ENCODE peak calls at places on chromosomes 6 and 20, in five cellular contexts. One of them, this sample, is unnamed.

GRCh38 chr6:47698342-47698787 is at the start of gene ADGRF4:
- DNase-seq in HepG2: no peak
- DNase-seq in endothelial cell: no peak
- DNase-seq in uterus: peak
- DNase-seq in left lung: no peak
- DNase-seq in this sample: no peak

GRCh38 chr6:14084388-14084787 is 33.2 kb upstream of the CD83 start:
- DNase-seq in HepG2: no peak
- DNase-seq in uterus: no peak
- DNase-seq in endothelial cell: no peak
- DNase-seq in left lung: no peak
- DNase-seq in this sample: no peak

GRCh38 chr6:37624121-37624520 is 73.6 kb downstream of the MDGA1 start:
- DNase-seq in uterus: no peak
- DNase-seq in left lung: no peak
- DNase-seq in endothelial cell: no peak
- DNase-seq in HepG2: no peak
- DNase-seq in this sample: no peak

GRCh38 chr20:3973705-3974104 is 41.7 kb downstream of the RNF24 start:
- DNase-seq in uterus: no peak
- DNase-seq in left lung: no peak
- DNase-seq in HepG2: no peak
- DNase-seq in endothelial cell: no peak
- DNase-seq in this sample: no peak

GRCh38 chr6:33779305-33779704 is 9.6 kb downstream of the LEMD2 start:
- DNase-seq in uterus: no peak
- DNase-seq in HepG2: no peak
- DNase-seq in left lung: no peak
- DNase-seq in endothelial cell: peak
- DNase-seq in this sample: no peak

GRCh38 chr6:7589221-7589620 is 777 bp upstream of the SNRNP48 start:
- DNase-seq in uterus: no peak
- DNase-seq in endothelial cell: no peak
- DNase-seq in left lung: no peak
- DNase-seq in HepG2: no peak
- DNase-seq in this sample: no peak

GRCh38 chr6:169806718-169807117 is 55.3 kb downstream of the ERMARD start:
- DNase-seq in uterus: no peak
- DNase-seq in left lung: no peak
- DNase-seq in HepG2: no peak
- DNase-seq in endothelial cell: no peak
- DNase-seq in this sample: peak

GRCh38 chr6:15535495-15536200 is 127.2 kb downstream of the DTNBP1 start:
- DNase-seq in HepG2: no peak
- DNase-seq in uterus: no peak
- DNase-seq in endothelial cell: no peak
- DNase-seq in left lung: no peak
- DNase-seq in this sample: no peak

GRCh38 chr6:93789532-93789931 is 370.2 kb upstream of the EPHA7 start:
- DNase-seq in uterus: no peak
- DNase-seq in endothelial cell: no peak
- DNase-seq in left lung: no peak
- DNase-seq in HepG2: no peak
- DNase-seq in this sample: no peak

GRCh38 chr6:142387997-142388815 is 86.4 kb downstream of the ADGRG6 start:
- DNase-seq in HepG2: peak
- DNase-seq in uterus: no peak
- DNase-seq in endothelial cell: no peak
- DNase-seq in left lung: no peak
- DNase-seq in this sample: no peak

GRCh38 chr20:40010483-40010882 is 678.6 kb downstream of the MAFB start:
- DNase-seq in uterus: no peak
- DNase-seq in endothelial cell: no peak
- DNase-seq in HepG2: no peak
- DNase-seq in left lung: no peak
- DNase-seq in this sample: no peak

GRCh38 chr6:36757206-36757605 is 59.6 kb downstream of the RAB44 start:
- DNase-seq in uterus: no peak
- DNase-seq in endothelial cell: no peak
- DNase-seq in left lung: no peak
- DNase-seq in HepG2: no peak
- DNase-seq in this sample: no peak

GRCh38 chr6:69584913-69585729 is 211.7 kb downstream of the LMBRD1 start:
- DNase-seq in uterus: peak
- DNase-seq in left lung: no peak
- DNase-seq in HepG2: no peak
- DNase-seq in endothelial cell: no peak
- DNase-seq in this sample: no peak

GRCh38 chr20:38757145-38757800 is 9.0 kb downstream of the ACTR5 start:
- DNase-seq in endothelial cell: peak
- DNase-seq in left lung: no peak
- DNase-seq in uterus: no peak
- DNase-seq in HepG2: no peak
- DNase-seq in this sample: no peak

GRCh38 chr6:39347906-39348585 is 25.5 kb upstream of the KCNK16 start:
- DNase-seq in endothelial cell: peak
- DNase-seq in HepG2: peak
- DNase-seq in uterus: peak
- DNase-seq in left lung: peak
- DNase-seq in this sample: peak

GRCh38 chr20:50111120-50111828 is 1.7 kb downstream of the UBE2V1 start:
- DNase-seq in HepG2: no peak
- DNase-seq in uterus: no peak
- DNase-seq in endothelial cell: no peak
- DNase-seq in left lung: no peak
- DNase-seq in this sample: no peak

GRCh38 chr6:24524801-24525200 is 30.0 kb downstream of the ALDH5A1 start:
- DNase-seq in HepG2: peak
- DNase-seq in endothelial cell: peak
- DNase-seq in uterus: no peak
- DNase-seq in left lung: no peak
- DNase-seq in this sample: no peak

GRCh38 chr6:108113557-108114519 is 39.3 kb upstream of the OSTM1 start:
- DNase-seq in endothelial cell: peak
- DNase-seq in uterus: no peak
- DNase-seq in left lung: no peak
- DNase-seq in HepG2: peak
- DNase-seq in this sample: no peak

GRCh38 chr6:156741287-156742073 is 35.7 kb upstream of the ARID1B start:
- DNase-seq in uterus: no peak
- DNase-seq in HepG2: no peak
- DNase-seq in endothelial cell: no peak
- DNase-seq in left lung: no peak
- DNase-seq in this sample: no peak

GRCh38 chr6:46329568-46329967 is 158.8 kb upstream of the ENPP5 start:
- DNase-seq in HepG2: no peak
- DNase-seq in endothelial cell: no peak
- DNase-seq in uterus: no peak
- DNase-seq in left lung: no peak
- DNase-seq in this sample: no peak

GRCh38 chr6:32666420-32667300 is at the start of gene HLA-DQB1:
- DNase-seq in HepG2: peak
- DNase-seq in left lung: no peak
- DNase-seq in uterus: no peak
- DNase-seq in endothelial cell: peak
- DNase-seq in this sample: no peak

GRCh38 chr20:62370115-62370806 is 3.1 kb upstream of the LAMA5 start:
- DNase-seq in endothelial cell: no peak
- DNase-seq in left lung: peak
- DNase-seq in uterus: no peak
- DNase-seq in HepG2: no peak
- DNase-seq in this sample: no peak

GRCh38 chr20:5353624-5354496 is 37.1 kb upstream of the PROKR2 start:
- DNase-seq in uterus: no peak
- DNase-seq in left lung: no peak
- DNase-seq in endothelial cell: no peak
- DNase-seq in HepG2: no peak
- DNase-seq in this sample: no peak

DNA sequence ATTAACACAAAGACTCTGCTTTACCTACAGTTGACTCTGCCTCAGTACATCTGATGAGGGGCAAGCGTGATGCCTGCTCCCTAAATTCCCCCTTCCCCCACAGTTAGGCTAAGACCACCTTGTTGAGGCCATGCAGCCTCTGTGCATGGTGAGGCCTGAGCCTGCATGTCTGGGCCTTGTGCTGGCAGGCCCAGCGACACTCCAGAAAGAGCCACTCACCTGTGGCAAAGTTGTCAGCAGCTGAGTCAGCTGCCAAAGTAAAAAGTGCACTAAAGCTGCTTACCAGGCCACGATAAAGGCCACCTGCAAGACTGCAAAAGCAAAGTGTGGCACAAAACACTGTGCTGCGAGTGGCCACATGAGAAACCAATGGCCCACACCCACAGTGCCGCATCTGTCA is 82.3 kb downstream of the PLEKHG1 start:
- DNase-seq in uterus: no peak
- DNase-seq in endothelial cell: no peak
- DNase-seq in HepG2: no peak
- DNase-seq in left lung: no peak
- DNase-seq in this sample: no peak
- TF ChIP-seq CTCF in uterus: no peak
- TF ChIP-seq CTCF in endothelial cell: no peak
- TF ChIP-seq CTCF in HepG2: no peak
- TF ChIP-seq CTCF in left lung: no peak
- TF ChIP-seq CTCF in this sample: no peak

DNA sequence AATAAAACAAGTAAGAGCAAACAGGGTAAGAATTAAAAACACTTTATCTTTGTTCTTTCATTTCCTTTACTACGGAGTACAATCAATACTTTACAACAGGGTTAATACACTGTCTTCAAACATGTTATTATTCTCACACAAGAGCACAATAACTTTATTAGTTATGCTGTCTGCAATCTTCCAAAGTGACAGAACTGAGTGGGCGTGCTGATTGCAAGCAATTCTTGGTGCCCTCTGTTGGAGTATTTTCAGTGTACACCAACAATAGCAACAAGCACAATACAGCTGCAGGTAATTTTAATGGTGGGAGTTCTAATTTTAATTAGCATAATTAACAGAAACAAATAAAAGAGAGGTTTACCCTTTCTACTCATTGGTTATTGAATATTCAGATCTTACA is 33.9 kb upstream of the PTPRK start:
- DNase-seq in uterus: no peak
- DNase-seq in endothelial cell: no peak
- DNase-seq in HepG2: peak
- DNase-seq in left lung: no peak
- DNase-seq in this sample: no peak
- TF ChIP-seq CTCF in uterus: no peak
- TF ChIP-seq CTCF in endothelial cell: no peak
- TF ChIP-seq CTCF in HepG2: peak
- TF ChIP-seq CTCF in left lung: no peak
- TF ChIP-seq CTCF in this sample: peak

GRCh38 chr20:59424976-59425375 is 124.6 kb downstream of the EDN3 start:
- DNase-seq in endothelial cell: no peak
- DNase-seq in left lung: no peak
- DNase-seq in HepG2: no peak
- DNase-seq in uterus: no peak
- DNase-seq in this sample: no peak

GRCh38 chr20:59425572-59425971 is 125.2 kb downstream of the EDN3 start:
- DNase-seq in uterus: no peak
- DNase-seq in left lung: no peak
- DNase-seq in HepG2: no peak
- DNase-seq in endothelial cell: no peak
- DNase-seq in this sample: no peak

GRCh38 chr20:59431014-59431413 is 130.6 kb downstream of the EDN3 start:
- DNase-seq in left lung: no peak
- DNase-seq in uterus: no peak
- DNase-seq in HepG2: no peak
- DNase-seq in endothelial cell: no peak
- DNase-seq in this sample: no peak

GRCh38 chr20:59428006-59428405 is 127.6 kb downstream of the EDN3 start:
- DNase-seq in uterus: no peak
- DNase-seq in HepG2: no peak
- DNase-seq in endothelial cell: no peak
- DNase-seq in left lung: no peak
- DNase-seq in this sample: no peak

DNA sequence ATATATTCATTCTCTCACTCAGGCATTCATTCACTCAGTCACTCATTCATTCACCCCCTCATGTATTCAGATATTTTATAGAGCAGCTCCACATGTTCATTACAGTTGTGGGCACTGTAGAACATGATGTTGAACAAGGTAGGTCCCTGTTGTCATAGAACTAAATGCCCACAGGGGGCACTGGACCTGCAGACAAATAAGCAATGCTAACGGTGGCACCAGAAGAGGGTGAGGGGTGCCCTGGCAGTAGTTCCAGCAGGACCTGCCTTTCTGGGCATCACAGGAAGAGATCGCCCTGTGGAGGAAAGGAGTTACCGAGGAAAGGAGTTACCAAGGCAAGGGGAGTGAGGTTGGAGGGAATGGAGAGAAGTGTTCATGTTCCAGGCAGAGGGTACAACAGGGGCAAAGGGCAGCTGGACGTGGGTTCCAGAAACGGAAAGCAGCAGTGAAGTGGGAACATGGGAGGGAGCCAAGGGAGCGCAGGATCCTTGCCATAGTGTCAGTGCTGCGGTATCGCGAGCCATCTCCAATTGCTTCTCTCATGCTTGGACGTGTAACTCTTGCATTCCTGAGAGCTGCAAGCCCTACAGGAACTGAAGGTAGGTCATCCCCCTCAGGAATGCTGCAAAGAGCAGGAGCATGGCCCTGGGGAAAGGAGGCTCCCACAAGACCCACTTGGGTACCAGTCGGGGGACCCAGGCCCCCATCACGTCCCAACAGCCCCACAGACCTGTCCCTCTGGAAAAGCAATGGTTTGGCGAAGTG is 128.2 kb downstream of the EDN3 start:
- DNase-seq in uterus: no peak
- DNase-seq in endothelial cell: no peak
- DNase-seq in HepG2: peak
- DNase-seq in left lung: no peak
- DNase-seq in this sample: no peak
- TF ChIP-seq CTCF in uterus: no peak
- TF ChIP-seq CTCF in endothelial cell: peak
- TF ChIP-seq CTCF in HepG2: no peak
- TF ChIP-seq CTCF in left lung: no peak
- TF ChIP-seq CTCF in this sample: peak

DNA sequence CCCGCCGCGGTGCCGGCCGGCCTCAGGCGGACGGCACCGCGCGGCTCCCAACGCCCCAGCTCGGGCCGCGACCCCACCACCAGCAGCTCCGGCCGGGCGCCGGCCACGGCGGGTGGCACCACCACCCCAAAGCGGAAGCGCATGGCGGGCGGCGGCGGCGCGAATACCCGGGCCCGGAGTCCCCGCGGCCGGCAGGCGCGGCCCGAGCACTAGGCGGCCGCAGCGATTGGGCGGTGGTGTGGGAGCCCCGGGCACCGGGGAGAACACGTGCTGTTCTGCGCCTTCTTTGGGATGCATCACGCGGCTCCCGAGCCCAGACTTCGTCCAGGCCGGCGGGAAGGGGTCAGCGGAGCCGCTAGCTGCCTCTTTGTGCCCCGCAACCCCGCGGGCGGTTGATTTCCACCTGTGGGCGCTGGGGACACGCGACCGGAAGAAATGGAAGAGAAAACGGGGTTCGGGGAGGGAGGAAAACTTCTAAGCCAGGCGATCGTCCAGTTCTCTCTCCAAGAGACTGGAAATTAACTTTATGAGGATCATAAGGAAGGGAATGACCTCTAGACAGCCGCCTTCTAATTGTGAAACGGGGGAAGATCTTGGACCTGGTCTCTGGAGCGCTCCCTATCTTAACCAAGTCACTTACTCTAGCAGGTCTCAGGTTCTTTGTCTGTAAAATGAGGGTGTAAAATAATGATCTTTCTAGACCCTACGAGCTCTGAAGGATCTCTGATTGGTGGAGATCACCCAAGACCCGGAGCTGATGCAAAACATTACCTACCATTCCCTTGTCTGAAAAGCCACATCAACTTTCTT is at the start of gene EPM2A:
- DNase-seq in uterus: peak
- DNase-seq in HepG2: peak
- DNase-seq in endothelial cell: peak
- DNase-seq in left lung: peak
- DNase-seq in this sample: peak
- TF ChIP-seq CTCF in uterus: no peak
- TF ChIP-seq CTCF in HepG2: peak
- TF ChIP-seq CTCF in endothelial cell: no peak
- TF ChIP-seq CTCF in left lung: no peak
- TF ChIP-seq CTCF in this sample: no peak